ENCODE peak calls at places on chromosomes 12 and 14, in seven cellular contexts. K is AG04449, G is ovary, D is left ventricle myocardium inferior, F is OCI-LY7, Y is fibroblast of lung, J is cardiac fibroblast. A is an unnamed sample.

GRCh38 chr12:31737763-31738162 is 8.9 kb upstream of the AMN1 start:
- DNase-seq in G (no peak), K (no peak), F (no peak), D (no peak), Y (no peak), J (no peak), A (no peak)

GRCh38 chr12:120774169-120774916 is 48.7 kb downstream of the ACADS start:
- DNase-seq in K (no peak), D (no peak), Y (no peak), J (no peak), G (no peak), F (no peak), A (no peak)

GRCh38 chr14:101460986-101461750 is 100.1 kb upstream of the DIO3 start:
- DNase-seq in Y (no peak), G (no peak), K (no peak), D (no peak), J (no peak), F (no peak), A (no peak)

GRCh38 chr14:52538648-52539047 is 13.7 kb downstream of the TXNDC16 start:
- DNase-seq in K (no peak), G (no peak), D (no peak), Y (no peak), F (no peak), J (no peak), A (no peak)

GRCh38 chr12:6074979-6075585 is 49.4 kb downstream of the VWF start:
- DNase-seq in D (peak; percentile 38), Y (peak; percentile 41), G (no peak), J (peak; percentile 41), K (no peak), F (no peak), A (peak; percentile 45)

GRCh38 chr12:130017571-130018449 is 114.0 kb upstream of the TMEM132D start:
- DNase-seq in K (no peak), J (no peak), Y (peak; percentile 10), G (peak; percentile 41), F (no peak), D (no peak), A (no peak)

GRCh38 chr14:102457491-102457890 is 52.1 kb downstream of the ANKRD9 start:
- DNase-seq in J (no peak), D (no peak), Y (no peak), G (no peak), F (no peak), K (no peak), A (no peak)

GRCh38 chr14:32202468-32202865 is 602 bp downstream of the RNU6-8 start:
- DNase-seq in J (no peak), F (no peak), G (no peak), K (no peak), D (no peak), Y (no peak), A (no peak)

GRCh38 chr14:73394317-73394716 is 64.0 kb downstream of the NUMB start:
- DNase-seq in D (no peak), K (no peak), Y (no peak), F (no peak), G (no peak), J (no peak), A (no peak)

GRCh38 chr14:101406921-101407320 is 154.4 kb upstream of the DIO3 start:
- DNase-seq in J (no peak), G (no peak), K (no peak), Y (no peak), F (no peak), D (no peak), A (no peak)

GRCh38 chr12:103969391-103969790 is 3.7 kb downstream of the TDG start:
- DNase-seq in F (no peak), J (no peak), Y (peak; percentile 76), K (no peak), G (no peak), D (no peak), A (no peak)

GRCh38 chr14:69370061-69370460 is 28.0 kb downstream of the ERH start:
- DNase-seq in D (no peak), F (no peak), K (no peak), J (no peak), G (no peak), Y (no peak), A (no peak)

GRCh38 chr12:52036587-52037171 is 14.6 kb upstream of the NR4A1 start:
- DNase-seq in Y (peak; percentile 77), D (peak; percentile 91), F (peak; percentile 84), K (no peak), J (peak; percentile 90), G (peak; percentile 96), A (peak; percentile 77)

DNA sequence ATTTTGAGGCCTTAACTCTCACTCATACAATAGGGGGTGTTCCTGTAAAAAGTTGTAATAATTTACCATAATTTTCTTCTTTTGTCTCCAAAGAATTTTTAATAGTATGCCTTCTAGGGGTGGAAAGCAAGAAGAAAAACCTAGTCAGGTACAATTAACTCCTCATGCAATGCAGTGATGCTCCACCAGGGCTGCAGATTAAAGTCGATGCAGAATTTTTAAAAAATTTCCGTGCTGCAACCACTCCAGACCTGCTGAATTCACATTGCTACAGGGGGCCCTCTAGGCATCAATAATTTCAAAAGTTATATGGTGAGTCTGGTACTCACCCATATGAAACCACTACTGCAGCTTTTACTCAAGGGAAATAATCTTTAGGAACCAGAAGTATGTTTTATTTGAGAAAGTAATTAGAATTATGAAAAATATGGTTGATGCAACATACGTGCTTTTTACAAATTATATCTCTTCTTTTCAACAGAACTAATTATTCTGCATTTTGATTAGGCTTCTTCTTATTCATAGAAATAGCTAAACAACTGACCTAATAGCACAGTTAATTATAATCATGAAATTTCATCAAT is 353.2 kb downstream of the BCAT1 start:
- DNase-seq in D (no peak), K (no peak), Y (peak; percentile 11), G (no peak), F (peak; percentile 24), J (peak; percentile 14), A (no peak)
- TF ChIP-seq CTCF in D (peak; percentile 23), K (peak; percentile 16), Y (peak; percentile 59), G (no peak), F (peak; percentile 65), J (peak; percentile 39), A (no peak)

DNA sequence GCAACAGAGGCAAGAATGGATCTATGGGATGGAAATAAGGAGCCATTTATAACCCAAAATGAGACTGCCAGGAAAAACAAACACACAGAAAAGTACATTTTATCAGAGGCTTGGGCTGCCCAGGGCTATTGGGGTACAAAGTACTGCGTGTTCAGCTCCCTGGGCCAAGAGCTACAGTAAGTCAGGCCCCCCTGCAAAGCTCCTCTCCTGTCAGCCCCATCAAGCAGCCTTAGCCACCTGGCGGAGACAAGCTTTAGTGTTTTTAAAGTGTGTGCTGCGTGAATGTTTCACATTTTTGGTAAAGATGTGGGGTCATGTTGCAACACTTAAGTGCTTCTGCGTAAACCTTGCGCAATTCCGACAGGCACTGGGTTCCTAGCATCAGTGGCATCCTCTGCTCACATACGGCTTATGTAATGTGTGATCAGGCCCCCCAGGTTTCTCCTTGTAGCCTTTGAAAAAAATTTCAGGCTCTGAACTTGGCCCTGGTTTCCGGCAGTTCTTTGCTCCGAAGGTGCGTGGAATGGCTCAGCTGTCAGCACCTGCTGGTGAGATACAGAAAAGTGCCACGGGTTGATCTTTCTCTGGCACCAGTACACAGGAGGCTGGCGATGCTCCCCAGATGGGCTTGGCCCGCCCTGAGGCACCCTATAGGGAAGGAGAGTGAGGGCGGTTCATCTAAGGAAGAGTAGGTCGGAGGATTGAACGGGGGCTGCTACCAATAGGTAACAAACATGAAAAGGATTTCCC is 198.7 kb upstream of the EEA1 start:
- DNase-seq in D (peak; percentile 78), Y (peak; percentile 71), F (no peak), K (no peak), J (peak; percentile 98), G (peak; percentile 80), A (no peak)
- TF ChIP-seq CTCF in D (peak; percentile 58), Y (peak; percentile 63), F (no peak), K (no peak), J (peak; percentile 57), G (peak; percentile 75), A (no peak)

GRCh38 chr14:75174066-75174465 is 2.3 kb downstream of the TMED10 start:
- DNase-seq in D (no peak), Y (no peak), G (no peak), J (no peak), F (no peak), K (no peak), A (no peak)

GRCh38 chr14:75170797-75171196 is 5.6 kb downstream of the TMED10 start:
- DNase-seq in J (peak; percentile 33), K (no peak), F (no peak), Y (no peak), G (no peak), D (no peak), A (no peak)

GRCh38 chr14:75181426-75182062 is 5.1 kb upstream of the TMED10 start:
- DNase-seq in D (no peak), K (no peak), Y (no peak), F (no peak), J (no peak), G (no peak), A (no peak)

GRCh38 chr14:75175677-75176141 is 703 bp downstream of the TMED10 start:
- DNase-seq in Y (no peak), J (no peak), F (no peak), K (no peak), G (no peak), D (no peak), A (no peak)

DNA sequence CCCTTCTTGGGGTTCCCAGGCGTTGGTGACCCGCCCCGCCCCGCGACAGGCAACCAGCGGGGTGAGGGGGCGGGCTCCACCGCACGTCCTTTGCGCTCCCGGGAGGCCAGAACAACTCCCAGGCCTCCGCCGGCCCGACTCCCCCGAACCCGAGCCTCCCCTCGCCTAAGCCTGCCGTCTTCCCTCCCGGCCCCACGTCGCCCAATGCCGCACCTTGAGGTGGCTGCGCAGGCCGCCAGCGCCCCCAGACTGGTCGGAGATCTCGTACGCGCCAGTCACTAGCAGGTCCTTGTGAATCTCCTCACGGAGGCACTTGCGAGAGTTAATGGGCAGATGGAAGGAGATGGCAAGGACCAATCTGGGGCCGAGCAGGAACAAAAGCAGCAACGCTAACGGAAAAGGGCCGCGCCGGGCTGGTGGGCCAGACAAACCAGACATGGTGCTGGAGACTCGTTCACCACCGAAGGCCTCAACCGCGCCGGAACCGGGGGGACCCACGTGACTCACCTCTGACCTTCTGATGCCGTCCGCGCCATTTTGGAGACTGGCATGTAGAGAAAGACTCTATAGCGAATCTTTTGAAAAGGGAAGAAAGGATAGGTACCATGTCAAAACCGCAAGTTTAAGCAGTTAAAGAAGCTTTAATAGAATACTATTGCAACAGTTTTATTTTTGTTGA is at the start of gene TMED10:
- DNase-seq in K (no peak), D (peak; percentile 88), J (peak; percentile 93), Y (peak; percentile 83), G (peak; percentile 93), F (peak; percentile 95), A (peak; percentile 85)
- TF ChIP-seq CTCF in K (peak; percentile 3), D (no peak), J (no peak), Y (no peak), G (no peak), F (no peak), A (no peak)

GRCh38 chr12:69092137-69092536 is 147.2 kb upstream of the CPSF6 start:
- DNase-seq in Y (no peak), J (no peak), K (no peak), F (no peak), D (no peak), G (no peak), A (no peak)

GRCh38 chr12:69087986-69088385 is 151.4 kb upstream of the CPSF6 start:
- DNase-seq in K (no peak), Y (no peak), J (no peak), D (no peak), F (no peak), G (no peak), A (no peak)

GRCh38 chr12:69094606-69095216 is 144.7 kb upstream of the CPSF6 start:
- DNase-seq in F (no peak), Y (no peak), G (no peak), K (no peak), D (no peak), J (no peak), A (no peak)

GRCh38 chr12:69095765-69096477 is 143.4 kb upstream of the CPSF6 start:
- DNase-seq in F (no peak), J (no peak), D (no peak), Y (peak; percentile 34), K (no peak), G (no peak), A (no peak)

GRCh38 chr12:69091447-69092022 is 147.8 kb upstream of the CPSF6 start:
- DNase-seq in Y (peak; percentile 20), J (no peak), K (no peak), G (no peak), F (no peak), D (no peak), A (no peak)
- TF ChIP-seq CTCF in Y (no peak), J (no peak), K (no peak), G (no peak), F (no peak), D (no peak), A (no peak)

A was measured in GM10248.